ENCODE peak calls at places on chromosome 7, in seven cellular contexts. I, A, H, O, Z, V and J are unnamed samples.

GRCh38 chr7:15684834-15685233 is 1.6 kb downstream of the MEOX2 start:
- DNase-seq in I (no peak), A (no peak), H (peak; percentile 6), O (no peak), Z (no peak), V (no peak), J (no peak)

GRCh38 chr7:108167460-108167859 is 37.3 kb upstream of the LAMB4 start:
- DNase-seq in I (no peak), A (peak; percentile 72), H (peak; percentile 15), O (no peak), Z (no peak), V (no peak), J (no peak)

GRCh38 chr7:85010306-85010705 is 176.6 kb downstream of the SEMA3D start:
- DNase-seq in I (no peak), A (no peak), H (no peak), O (no peak), Z (no peak), V (no peak), J (no peak)

GRCh38 chr7:128863433-128863989 is 855 bp downstream of the ATP6V1F start:
- DNase-seq in I (no peak), A (peak; percentile 37), H (peak; percentile 87), O (no peak), Z (peak; percentile 45), V (peak; percentile 27), J (peak; percentile 37)

GRCh38 chr7:17347426-17347825 is 49.0 kb downstream of the AHR start:
- DNase-seq in I (no peak), A (no peak), H (no peak), O (no peak), Z (no peak), V (no peak), J (no peak)

GRCh38 chr7:91636129-91636724 is 244.3 kb downstream of the MTERF1 start:
- DNase-seq in I (no peak), A (no peak), H (no peak), O (peak; percentile 2), Z (no peak), V (no peak), J (peak; percentile 33)

GRCh38 chr7:41861642-41862041 is 158.8 kb upstream of the INHBA start:
- DNase-seq in I (no peak), A (no peak), H (no peak), O (peak; percentile 29), Z (no peak), V (no peak), J (no peak)

GRCh38 chr7:157432541-157432956 is 95.7 kb downstream of the DNAJB6 start:
- DNase-seq in I (no peak), A (peak; percentile 60), H (peak; percentile 94), O (no peak), Z (no peak), V (no peak), J (no peak)

GRCh38 chr7:10022957-10023356 is 950.7 kb upstream of the PHF14 start:
- DNase-seq in I (no peak), A (peak; percentile 43), H (no peak), O (no peak), Z (no peak), V (no peak), J (no peak)

GRCh38 chr7:134044682-134045081 is 82.5 kb upstream of the LRGUK start:
- DNase-seq in I (no peak), A (no peak), H (no peak), O (no peak), Z (no peak), V (no peak), J (no peak)

GRCh38 chr7:105975770-105976428 is 12.8 kb downstream of the CDHR3 start:
- DNase-seq in I (no peak), A (no peak), H (peak; percentile 11), O (no peak), Z (no peak), V (no peak), J (no peak)

GRCh38 chr7:56092789-56093531 is at the start of gene PHKG1:
- DNase-seq in I (peak; percentile 64), A (peak; percentile 22), H (peak; percentile 87), O (no peak), Z (no peak), V (no peak), J (no peak)

GRCh38 chr7:155291045-155291530 is 6.6 kb upstream of the INSIG1 start:
- DNase-seq in I (no peak), A (no peak), H (peak; percentile 67), O (no peak), Z (no peak), V (peak; percentile 26), J (no peak)

GRCh38 chr7:158094046-158094445 is 493.6 kb downstream of the PTPRN2 start:
- DNase-seq in I (no peak), A (no peak), H (no peak), O (no peak), Z (no peak), V (no peak), J (no peak)

GRCh38 chr7:11831727-11832495 is at the start of gene THSD7A:
- DNase-seq in I (peak; percentile 21), A (peak; percentile 64), H (peak; percentile 36), O (peak; percentile 25), Z (peak; percentile 50), V (no peak), J (no peak)

GRCh38 chr7:134750083-134751062 is 29.1 kb upstream of the CALD1 start:
- DNase-seq in I (peak; percentile 28), A (no peak), H (no peak), O (no peak), Z (no peak), V (peak; percentile 29), J (no peak)

GRCh38 chr7:98301693-98302470 is 20.4 kb downstream of the BRI3 start:
- DNase-seq in I (no peak), A (no peak), H (no peak), O (no peak), Z (no peak), V (no peak), J (no peak)

GRCh38 chr7:4299431-4299830 is 382.7 kb upstream of the FOXK1 start:
- DNase-seq in I (no peak), A (no peak), H (no peak), O (no peak), Z (no peak), V (no peak), J (no peak)

GRCh38 chr7:115680921-115681320 is 349.6 kb downstream of the TFEC start:
- DNase-seq in I (no peak), A (no peak), H (no peak), O (no peak), Z (no peak), V (no peak), J (no peak)

GRCh38 chr7:32588657-32589056 is 93.4 kb downstream of the AVL9 start:
- DNase-seq in I (no peak), A (no peak), H (peak; percentile 62), O (no peak), Z (no peak), V (no peak), J (peak; percentile 71)

GRCh38 chr7:27846388-27846787 is 106.4 kb downstream of the TAX1BP1 start:
- DNase-seq in I (no peak), A (no peak), H (no peak), O (no peak), Z (no peak), V (no peak), J (no peak)

GRCh38 chr7:5426226-5426475 is 2.5 kb upstream of the TNRC18 start:
- DNase-seq in I (no peak), A (no peak), H (no peak), O (no peak), Z (no peak), V (no peak), J (no peak)

GRCh38 chr7:3912291-3912690 is 611.2 kb downstream of the SDK1 start:
- DNase-seq in I (no peak), A (no peak), H (no peak), O (no peak), Z (no peak), V (no peak), J (no peak)

GRCh38 chr7:84786073-84786472 is 400.8 kb downstream of the SEMA3D start:
- DNase-seq in I (no peak), A (no peak), H (no peak), O (no peak), Z (no peak), V (no peak), J (no peak)

GRCh38 chr7:156668130-156668741 is 27.7 kb downstream of the RNF32 start:
- DNase-seq in I (no peak), A (no peak), H (no peak), O (no peak), Z (no peak), V (no peak), J (no peak)

GRCh38 chr7:148702876-148703670 is 4.4 kb downstream of the CUL1 start:
- DNase-seq in I (no peak), A (no peak), H (no peak), O (no peak), Z (no peak), V (no peak), J (no peak)

GRCh38 chr7:78112488-78112887 is 313.9 kb downstream of the PHTF2 start:
- DNase-seq in I (no peak), A (no peak), H (no peak), O (no peak), Z (no peak), V (no peak), J (no peak)

GRCh38 chr7:102287465-102288146 is 938 bp downstream of the SH2B2 start:
- DNase-seq in I (no peak), A (peak; percentile 38), H (no peak), O (no peak), Z (no peak), V (no peak), J (no peak)